ENCODE peak calls at places on chromosomes 11 and 22, in nine cellular contexts. F is H9, P is brain microvascular endothelial cell, D is astrocyte of the spinal cord, G is testis, L is colonic mucosa, Q is AG09309, U is prostate gland, Y is heart right ventricle. T is an unnamed sample.

GRCh38 chr22:37496651-37497599 is 10.7 kb upstream of the MFNG start:
- DNase-seq in F (peak), Y (no peak), P (peak), L (no peak), G (no peak), D (peak), Q (peak), U (no peak), T (no peak)

GRCh38 chr11:90593099-90593498 is 370.2 kb upstream of the CHORDC1 start:
- DNase-seq in F (no peak), D (no peak), Q (no peak), P (no peak), U (no peak), L (no peak), G (no peak), Y (no peak), T (no peak)

GRCh38 chr11:67468056-67468455 is 995 bp downstream of the TMEM134 start:
- DNase-seq in P (no peak), Y (no peak), F (no peak), L (peak), D (no peak), Q (no peak), G (no peak), U (peak), T (no peak)

GRCh38 chr11:23112987-23113886 is 253.0 kb upstream of the CCDC179 start:
- DNase-seq in L (peak), Y (no peak), U (peak), F (peak), P (peak), Q (no peak), D (peak), G (peak), T (no peak)

GRCh38 chr22:43399338-43399979 is 12.4 kb upstream of the MPPED1 start:
- DNase-seq in F (peak), Q (no peak), P (no peak), Y (no peak), D (no peak), G (peak), L (no peak), U (no peak), T (no peak)

GRCh38 chr22:40004836-40005235 is 10.1 kb downstream of the FAM83F start:
- DNase-seq in P (no peak), U (no peak), Q (no peak), G (no peak), F (no peak), D (no peak), Y (no peak), L (no peak), T (no peak)

GRCh38 chr11:118791961-118792578 is 1.1 kb upstream of the DDX6 start:
- DNase-seq in L (peak), F (peak), Y (no peak), D (no peak), G (peak), Q (no peak), P (peak), U (peak), T (no peak)

GRCh38 chr11:22957890-22958289 is 97.6 kb upstream of the CCDC179 start:
- DNase-seq in Y (no peak), P (no peak), F (no peak), D (no peak), L (no peak), Q (no peak), U (no peak), G (no peak), T (no peak)

GRCh38 chr11:17572791-17573460 is 25.9 kb downstream of the OTOG start:
- DNase-seq in L (peak), Y (no peak), D (no peak), Q (no peak), F (peak), G (no peak), P (no peak), U (no peak), T (peak)

GRCh38 chr11:75815345-75815983 is 454 bp downstream of the UVRAG start:
- DNase-seq in G (peak), Q (no peak), U (no peak), F (peak), Y (peak), L (peak), P (peak), D (peak), T (no peak)

GRCh38 chr11:61332823-61333637 is at the start of the genes DDB1 and TKFC:
- DNase-seq in G (peak), L (peak), P (peak), F (peak), U (peak), Y (peak), D (peak), Q (peak), T (peak)

GRCh38 chr11:78735711-78736110 is 161.0 kb upstream of the NARS2 start:
- DNase-seq in Q (no peak), Y (no peak), F (no peak), P (no peak), U (no peak), G (no peak), D (no peak), L (no peak), T (no peak)

GRCh38 chr11:17608830-17609229 is 61.8 kb downstream of the OTOG start:
- DNase-seq in P (no peak), U (no peak), D (no peak), G (no peak), F (no peak), L (no peak), Y (no peak), Q (no peak), T (no peak)

GRCh38 chr11:78210000-78210608 is 21.4 kb downstream of the USP35 start:
- DNase-seq in D (no peak), L (no peak), G (no peak), Y (no peak), P (no peak), F (no peak), Q (no peak), U (no peak), T (no peak)

GRCh38 chr11:67365756-67366384 is 7.5 kb downstream of the CLCF1 start:
- DNase-seq in P (no peak), G (no peak), Q (no peak), U (no peak), D (no peak), F (no peak), L (peak), Y (no peak), T (no peak)

GRCh38 chr11:126603486-126603885 is 248.0 kb downstream of the ST3GAL4 start:
- DNase-seq in Q (no peak), L (no peak), D (no peak), Y (no peak), G (no peak), F (no peak), U (no peak), P (no peak), T (no peak)

GRCh38 chr11:110435780-110436717 is 6.3 kb downstream of the FDX1 start:
- DNase-seq in U (no peak), Q (no peak), G (no peak), D (no peak), Y (no peak), F (no peak), P (peak), L (no peak), T (no peak)

GRCh38 chr11:61121917-61122316 is 19.6 kb downstream of the CD5 start:
- DNase-seq in D (no peak), L (no peak), G (no peak), F (no peak), P (no peak), U (no peak), Y (no peak), Q (no peak), T (no peak)

GRCh38 chr11:32487270-32487669 is 51.9 kb upstream of the WT1 start:
- DNase-seq in G (peak), L (no peak), Y (no peak), D (no peak), P (no peak), Q (no peak), U (no peak), F (peak), T (no peak)

GRCh38 chr11:100978442-100978841 is 151.2 kb downstream of the PGR start:
- DNase-seq in Y (no peak), Q (no peak), P (no peak), D (no peak), G (no peak), L (no peak), F (peak), U (no peak), T (no peak)

GRCh38 chr22:45608763-45609180 is 62.9 kb upstream of the ATXN10 start:
- DNase-seq in F (no peak), D (peak), Y (no peak), U (no peak), Q (peak), L (no peak), G (no peak), P (peak), T (no peak)

GRCh38 chr11:132448334-132448995 is 1078.0 kb downstream of the NTM start:
- DNase-seq in Y (no peak), F (peak), Q (no peak), U (no peak), P (peak), G (no peak), L (no peak), D (peak), T (no peak)

GRCh38 chr11:70607561-70607960 is 209.2 kb downstream of the CTTN start:
- DNase-seq in D (no peak), P (no peak), F (no peak), Q (no peak), U (no peak), G (no peak), L (no peak), Y (no peak), T (no peak)
- TF ChIP-seq CTCF in D (no peak), P (no peak), F (no peak), Q (no peak), U (no peak), G (no peak), L (no peak), Y (no peak), T (no peak)

GRCh38 chr11:127791844-127792243 is 791.3 kb upstream of the KIRREL3 start:
- DNase-seq in L (no peak), G (no peak), U (no peak), D (no peak), F (peak), Y (no peak), P (no peak), Q (no peak), T (no peak)

DNA sequence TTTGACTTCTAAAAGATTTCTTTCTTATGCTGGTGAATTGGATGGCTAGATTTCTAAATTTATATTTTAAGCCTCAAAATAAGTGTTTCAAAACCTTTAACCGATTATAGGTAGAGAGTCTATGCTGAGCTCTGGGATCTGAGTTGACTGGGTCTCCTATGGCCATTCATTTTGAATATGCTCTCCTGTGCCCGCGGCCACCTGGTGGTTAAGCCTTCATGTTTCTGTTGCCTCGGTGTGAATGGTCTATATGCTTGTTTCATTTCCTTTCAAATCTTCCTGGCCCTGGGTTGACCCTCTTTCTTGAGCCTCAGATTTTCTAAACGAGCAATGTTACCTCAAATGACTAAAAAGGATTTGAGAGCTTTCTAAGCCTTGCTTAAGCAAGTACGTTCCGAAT is 789.3 kb upstream of the KIRREL3 start:
- DNase-seq in Y (no peak), Q (no peak), P (peak), L (peak), U (no peak), D (no peak), G (no peak), F (peak), T (no peak)
- TF ChIP-seq CTCF in Y (peak), Q (no peak), P (peak), L (no peak), U (no peak), D (peak), G (no peak), F (peak), T (peak)

DNA sequence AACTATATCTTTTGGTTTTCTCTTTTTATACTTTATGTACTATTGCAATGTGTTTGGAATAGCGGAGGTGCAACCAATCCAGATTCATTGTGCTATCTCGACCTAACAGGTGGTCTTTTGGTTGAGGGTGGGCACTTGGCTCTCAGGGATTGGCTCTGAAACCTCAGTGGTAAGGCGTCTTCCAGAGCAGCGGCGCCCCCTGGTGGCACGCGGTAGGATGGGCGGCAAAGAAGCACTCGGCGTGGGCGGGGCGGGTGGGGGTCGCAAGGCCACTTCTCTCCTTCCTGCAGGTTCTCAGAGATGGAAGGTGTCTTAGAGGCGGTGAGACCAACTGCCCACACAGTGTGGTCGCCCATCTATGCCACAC is 19.2 kb upstream of the PLET1 start:
- DNase-seq in P (peak), U (peak), D (peak), G (peak), Q (no peak), F (peak), L (peak), Y (peak), T (no peak)
- TF ChIP-seq CTCF in P (peak), U (peak), D (peak), G (peak), Q (peak), F (peak), L (peak), Y (peak), T (peak)

DNA sequence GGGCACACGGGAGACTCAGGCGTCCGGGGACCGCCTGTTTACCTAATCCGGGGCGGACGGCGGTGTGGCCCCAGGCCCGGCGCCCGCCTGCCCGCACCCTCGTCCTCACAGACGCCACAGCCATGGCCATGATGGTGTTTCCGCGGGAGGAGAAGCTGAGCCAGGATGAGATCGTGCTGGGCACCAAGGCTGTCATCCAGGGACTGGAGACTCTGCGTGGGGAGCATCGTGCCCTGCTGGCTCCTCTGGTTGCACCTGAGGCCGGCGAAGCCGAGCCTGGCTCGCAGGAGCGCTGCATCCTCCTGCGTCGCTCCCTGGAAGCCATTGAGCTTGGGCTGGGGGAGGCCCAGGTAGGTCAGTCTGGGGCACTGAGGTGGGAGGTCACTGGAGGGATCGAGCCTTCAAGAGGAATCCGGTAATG is 10.0 kb upstream of the RAB1B start:
- DNase-seq in P (no peak), Y (no peak), Q (no peak), U (no peak), L (no peak), D (no peak), F (no peak), G (no peak), T (no peak)
- TF ChIP-seq CTCF in P (no peak), Y (peak), Q (no peak), U (no peak), L (peak), D (no peak), F (no peak), G (no peak), T (no peak)

DNA sequence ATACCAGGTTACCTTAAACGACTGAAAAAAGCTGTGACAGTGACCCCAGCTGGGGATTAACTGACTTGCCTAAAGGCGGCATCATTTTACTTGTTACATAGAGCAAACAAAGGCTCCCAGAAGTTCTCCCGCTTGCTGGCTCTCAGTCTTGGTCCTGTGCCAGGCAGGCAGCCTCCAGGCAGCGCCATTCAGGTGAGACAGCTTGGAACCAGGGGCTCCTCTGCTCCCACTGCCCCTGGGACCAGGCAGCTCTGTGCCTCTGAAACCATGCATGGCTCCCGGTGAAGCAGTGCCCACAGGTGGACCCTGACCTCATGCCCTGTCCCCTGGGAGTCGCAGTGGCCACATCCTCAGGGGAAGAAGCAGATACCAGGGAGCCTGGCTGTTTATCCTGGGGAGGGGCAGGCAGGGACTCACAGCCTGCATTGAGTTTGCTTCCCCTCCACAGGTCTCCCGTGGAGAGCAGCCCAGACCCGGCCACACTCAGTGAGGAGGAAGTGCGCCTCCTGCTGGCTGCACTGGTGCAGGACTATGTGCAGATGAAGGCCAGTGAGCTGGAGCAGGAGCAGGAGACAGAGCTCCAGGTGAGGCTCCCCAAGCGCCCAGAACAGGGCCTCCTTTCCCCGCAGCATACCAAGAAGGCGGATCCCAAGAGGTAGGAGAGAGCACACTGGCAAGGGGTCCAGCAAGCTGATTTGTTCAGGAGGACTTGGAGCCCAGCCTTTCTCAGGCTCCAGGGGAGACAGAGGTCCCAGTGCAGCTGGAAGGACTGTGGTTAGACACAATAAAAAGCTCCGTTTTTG is 15.6 kb upstream of the CYP2R1 start:
- DNase-seq in G (peak), Q (no peak), Y (peak), F (peak), P (peak), U (peak), D (peak), L (peak), T (no peak)
- TF ChIP-seq CTCF in G (peak), Q (peak), Y (peak), F (peak), P (peak), U (peak), D (peak), L (peak), T (peak)

GRCh38 chr11:96524475-96524874 is 134.7 kb downstream of the JRKL start:
- DNase-seq in Y (no peak), Q (no peak), L (no peak), P (peak), D (peak), G (no peak), F (no peak), U (no peak), T (no peak)
- TF ChIP-seq CTCF in Y (peak), Q (no peak), L (no peak), P (no peak), D (peak), G (no peak), F (no peak), U (no peak), T (peak)

GRCh38 chr11:111581341-111581740 is 20.9 kb upstream of the SIK2 start:
- DNase-seq in Q (no peak), Y (no peak), G (no peak), D (no peak), U (no peak), F (no peak), L (no peak), P (no peak), T (no peak)
- TF ChIP-seq CTCF in Q (no peak), Y (no peak), G (no peak), D (no peak), U (no peak), F (no peak), L (no peak), P (no peak), T (no peak)

DNA sequence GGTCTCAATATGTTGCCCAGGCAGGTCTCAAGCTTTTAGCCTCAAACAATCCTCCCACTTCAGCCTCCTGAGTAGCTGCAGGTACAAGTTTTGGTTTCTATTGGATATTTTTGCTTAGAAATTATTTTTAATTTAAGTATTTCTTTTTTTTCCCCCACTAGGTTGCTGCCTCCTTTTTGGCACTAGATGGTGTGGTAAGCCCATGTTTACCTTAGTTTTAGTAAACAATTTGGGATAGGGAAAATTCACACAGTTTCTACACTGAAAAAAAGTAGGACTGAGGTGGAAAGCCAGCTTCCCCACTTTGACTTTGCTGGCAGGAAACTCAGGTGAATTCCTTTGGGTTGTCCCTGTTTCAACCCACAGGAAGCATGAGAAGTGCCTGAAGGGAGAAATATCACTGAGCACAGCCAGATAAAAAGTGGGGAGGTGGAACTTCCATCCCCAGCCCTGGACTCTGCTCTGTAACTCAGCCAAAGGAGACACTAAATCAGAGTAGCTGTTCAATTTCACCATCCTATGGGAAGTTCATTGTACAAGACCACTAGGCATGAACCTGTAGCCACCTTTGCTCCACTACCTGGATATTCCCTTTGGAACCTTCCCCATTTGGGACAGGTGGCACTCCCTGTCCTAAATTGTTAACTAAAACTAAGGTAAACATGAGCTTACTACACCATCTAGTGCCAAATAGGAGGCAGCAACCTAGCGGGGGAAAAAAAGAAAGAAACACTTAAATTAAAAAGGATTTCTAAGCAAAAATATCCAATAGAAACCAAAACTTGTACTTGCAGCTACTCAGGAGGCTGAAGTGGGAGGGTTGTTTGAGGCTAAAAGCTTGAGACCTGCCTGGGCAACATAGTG is 154.4 kb upstream of the FAT3 start:
- DNase-seq in P (no peak), G (no peak), Y (no peak), Q (no peak), F (no peak), L (no peak), U (no peak), D (no peak), T (no peak)
- TF ChIP-seq CTCF in P (peak), G (no peak), Y (no peak), Q (peak), F (peak), L (no peak), U (no peak), D (peak), T (peak)

T was measured in osteocyte.